ENCODE peak calls at places on chromosomes 5 and 9, in ten cellular contexts. H, Y, C, G, Z, U, W, S, D and N are unnamed samples.

GRCh38 chr5:133113331-133114061 is 61.7 kb downstream of the HSPA4 start:
- DNase-seq in H (no peak), Y (no peak), C (no peak), G (no peak), Z (no peak), U (no peak), W (no peak), S (peak; percentile 86), D (no peak), N (no peak)

GRCh38 chr5:74275204-74275992 is 365.1 kb downstream of the ENC1 start:
- DNase-seq in H (no peak), Y (no peak), C (no peak), G (no peak), Z (no peak), U (no peak), W (no peak), S (peak; percentile 53), D (no peak), N (no peak)

GRCh38 chr9:136024696-136025316 is 63.6 kb upstream of the UBAC1 start:
- DNase-seq in H (no peak), Y (no peak), C (no peak), G (no peak), Z (no peak), U (peak; percentile 46), W (no peak), S (no peak), D (no peak), N (no peak)

GRCh38 chr5:42912184-42912766 is 100.6 kb upstream of the SELENOP start:
- DNase-seq in H (no peak), Y (peak; percentile 72), C (peak; percentile 53), G (peak; percentile 47), Z (peak; percentile 10), U (no peak), W (no peak), S (peak; percentile 42), D (no peak), N (no peak)

GRCh38 chr5:10215366-10215765 is 34.3 kb downstream of the ATPSCKMT start:
- DNase-seq in H (no peak), Y (no peak), C (no peak), G (no peak), Z (no peak), U (no peak), W (no peak), S (no peak), D (no peak), N (no peak)

GRCh38 chr9:35861161-35861897 is 8.9 kb downstream of the OR13J1 start:
- DNase-seq in H (no peak), Y (peak; percentile 21), C (no peak), G (no peak), Z (no peak), U (no peak), W (no peak), S (no peak), D (no peak), N (no peak)

GRCh38 chr5:179415291-179416060 is 70.2 kb upstream of the ADAMTS2 start:
- DNase-seq in H (no peak), Y (peak; percentile 17), C (no peak), G (no peak), Z (no peak), U (no peak), W (no peak), S (no peak), D (no peak), N (no peak)

GRCh38 chr5:143322178-143322577 is 81.3 kb downstream of the NR3C1 start:
- DNase-seq in H (no peak), Y (no peak), C (no peak), G (no peak), Z (no peak), U (no peak), W (no peak), S (no peak), D (no peak), N (no peak)

GRCh38 chr5:9653811-9654210 is 23.7 kb upstream of the TAS2R1 start:
- DNase-seq in H (peak; percentile 77), Y (no peak), C (no peak), G (no peak), Z (no peak), U (peak; percentile 60), W (no peak), S (peak; percentile 91), D (no peak), N (no peak)

GRCh38 chr9:114003756-114004155 is 74.3 kb downstream of the AMBP start:
- DNase-seq in H (peak; percentile 3), Y (no peak), C (no peak), G (no peak), Z (no peak), U (no peak), W (no peak), S (peak; percentile 63), D (no peak), N (no peak)

GRCh38 chr5:153551537-153552079 is 61.1 kb downstream of the GRIA1 start:
- DNase-seq in H (no peak), Y (no peak), C (no peak), G (no peak), Z (no peak), U (no peak), W (no peak), S (peak; percentile 98), D (peak; percentile 77), N (no peak)

GRCh38 chr5:153555420-153556114 is 65.1 kb downstream of the GRIA1 start:
- DNase-seq in H (no peak), Y (no peak), C (no peak), G (no peak), Z (no peak), U (no peak), W (no peak), S (no peak), D (no peak), N (no peak)

DNA sequence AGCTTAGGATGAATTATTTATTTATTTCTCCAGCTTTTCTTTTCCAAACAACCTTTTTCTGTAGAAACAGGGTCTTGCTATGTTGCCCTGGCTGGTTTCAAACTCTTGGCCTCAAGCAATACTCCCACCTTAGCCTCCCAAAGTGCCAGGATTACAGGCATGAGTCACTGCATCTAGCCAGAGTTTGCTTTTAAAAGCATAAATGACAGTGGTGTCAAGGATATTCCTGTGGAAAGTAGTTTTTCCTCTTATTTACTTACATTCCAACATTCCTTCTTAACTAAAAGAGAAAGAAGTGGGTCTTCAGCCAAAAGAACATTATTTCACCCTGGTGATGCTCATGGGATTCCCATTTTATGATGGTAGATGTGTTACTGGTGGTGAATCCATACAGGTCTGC is 62.4 kb downstream of the GRIA1 start:
- DNase-seq in H (no peak), Y (no peak), C (no peak), G (no peak), Z (no peak), U (no peak), W (no peak), S (peak; percentile 57), D (no peak), N (no peak)
- H3K4me3 ChIP-seq in H (no peak overlapping the region), Y (no peak overlapping the region), C (no peak overlapping the region), G (no peak overlapping the region), Z (no peak overlapping the region), U (no peak overlapping the region), W (no peak overlapping the region), S (no peak overlapping the region), D (no peak overlapping the region), N (no peak overlapping the region)

DNA sequence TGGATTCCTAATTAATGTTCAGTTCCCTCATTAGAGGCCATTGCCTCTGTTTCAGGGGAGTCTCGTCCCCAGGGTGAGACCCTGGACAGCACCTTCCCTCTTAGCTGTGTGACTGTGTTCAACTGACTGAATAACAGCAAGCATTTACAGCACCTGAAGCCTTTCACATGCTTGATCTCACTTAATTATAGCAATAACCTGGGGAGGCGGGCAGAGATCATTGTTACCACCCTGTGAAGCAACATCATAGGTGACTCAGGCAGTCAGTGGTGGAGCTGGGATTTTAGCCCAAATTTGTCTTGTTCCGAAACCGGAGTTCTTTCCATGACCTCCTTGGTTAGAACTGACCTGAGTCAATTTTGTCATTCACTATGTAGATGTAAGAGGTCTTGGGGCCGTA is 105.2 kb upstream of the RAD23B start:
- DNase-seq in H (no peak), Y (no peak), C (no peak), G (no peak), Z (no peak), U (no peak), W (peak; percentile 26), S (no peak), D (no peak), N (peak; percentile 20)
- H3K27ac ChIP-seq in H (no peak overlapping the region), Y (no peak overlapping the region), C (no peak overlapping the region), G (no peak overlapping the region), Z (no peak overlapping the region), U (no peak overlapping the region), W (no peak overlapping the region), S (no peak overlapping the region), D (no peak overlapping the region), N (no peak overlapping the region)

GRCh38 chr5:7395432-7396168 is at the start of gene ADCY2:
- DNase-seq in H (no peak), Y (no peak), C (no peak), G (no peak), Z (no peak), U (peak; percentile 69), W (no peak), S (no peak), D (no peak), N (no peak)

GRCh38 chr5:7398596-7399260 is 2.8 kb downstream of the ADCY2 start:
- DNase-seq in H (no peak), Y (no peak), C (no peak), G (no peak), Z (no peak), U (no peak), W (no peak), S (no peak), D (no peak), N (no peak)

GRCh38 chr5:7396169-7397004 is 449 bp downstream of the ADCY2 start:
- DNase-seq in H (no peak), Y (no peak), C (no peak), G (no peak), Z (no peak), U (peak; percentile 73), W (no peak), S (peak; percentile 34), D (no peak), N (no peak)

GRCh38 chr5:7397005-7397546 is 1.1 kb downstream of the ADCY2 start:
- DNase-seq in H (no peak), Y (no peak), C (no peak), G (no peak), Z (no peak), U (no peak), W (no peak), S (peak; percentile 31), D (no peak), N (no peak)

GRCh38 chr5:7397935-7398334 is 2.0 kb downstream of the ADCY2 start:
- DNase-seq in H (no peak), Y (no peak), C (no peak), G (no peak), Z (no peak), U (no peak), W (no peak), S (no peak), D (no peak), N (no peak)
- H3K4me3 ChIP-seq in H (no peak overlapping the region), Y (no peak overlapping the region), C (no peak overlapping the region), G (no peak overlapping the region), Z (no peak overlapping the region), U (peak overlapping the region; percentile 81), W (no peak overlapping the region), S (no peak overlapping the region), D (no peak overlapping the region), N (no peak overlapping the region)

DNA sequence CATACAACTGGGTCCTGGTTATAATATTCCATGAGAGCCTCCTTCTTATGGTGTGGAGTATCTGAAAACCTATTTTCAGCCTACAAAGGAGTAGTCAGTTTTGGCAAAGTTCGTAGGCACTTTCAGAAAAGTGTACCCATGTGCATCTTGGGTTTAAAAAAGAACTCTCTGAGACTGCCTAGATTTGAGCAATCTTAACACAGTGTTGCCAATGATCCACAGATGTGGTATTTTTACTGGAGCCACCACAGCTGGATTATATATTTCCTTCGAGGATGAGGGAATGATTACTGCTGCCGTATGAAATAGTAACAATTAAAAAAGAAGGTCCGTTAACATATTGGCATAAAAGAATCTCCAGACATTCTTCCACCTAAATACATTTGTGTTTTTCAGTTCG is 1.1 kb downstream of the PALM2AKAP2 start:
- DNase-seq in H (no peak), Y (no peak), C (no peak), G (no peak), Z (no peak), U (no peak), W (no peak), S (no peak), D (no peak), N (no peak)
- H3K27ac ChIP-seq in H (peak overlapping the region; percentile 63), Y (no peak overlapping the region), C (no peak overlapping the region), G (no peak overlapping the region), Z (no peak overlapping the region), U (no peak overlapping the region), W (peak overlapping the region; percentile 48), S (peak overlapping the region; percentile 79), D (no peak overlapping the region), N (no peak overlapping the region)